ENCODE peak calls at places on chromosome 22, in four cellular contexts. One of them, this sample, is unnamed.
A peak's percentile ranks its signal among the peaks of the same experiment; 100 is the strongest.

GRCh38 chr22:21791635-21792625 is 56.3 kb upstream of the YPEL1 start:
- DNase-seq in gastrocnemius medialis: no peak
- DNase-seq in T-helper 1 cell: no peak
- DNase-seq in sciatic nerve: no peak
- DNase-seq in this sample: no peak

GRCh38 chr22:44622147-44622427 is 79.9 kb upstream of the PRR5 start:
- DNase-seq in gastrocnemius medialis: no peak
- DNase-seq in T-helper 1 cell: peak; percentile 35
- DNase-seq in sciatic nerve: no peak
- DNase-seq in this sample: no peak

GRCh38 chr22:31866918-31867317 is 77.4 kb upstream of the YWHAH start:
- DNase-seq in gastrocnemius medialis: no peak
- DNase-seq in T-helper 1 cell: no peak
- DNase-seq in sciatic nerve: no peak
- DNase-seq in this sample: no peak

GRCh38 chr22:21832291-21833290 is 34.9 kb downstream of the MAPK1 start:
- DNase-seq in gastrocnemius medialis: peak; percentile 63
- DNase-seq in T-helper 1 cell: no peak
- DNase-seq in sciatic nerve: no peak
- DNase-seq in this sample: no peak

GRCh38 chr22:42930810-42931420 is 73.8 kb upstream of the ARFGAP3 start:
- DNase-seq in gastrocnemius medialis: peak; percentile 56
- DNase-seq in T-helper 1 cell: no peak
- DNase-seq in sciatic nerve: no peak
- DNase-seq in this sample: peak; percentile 62

GRCh38 chr22:19873138-19873959 is 18.7 kb upstream of the GNB1L start:
- DNase-seq in gastrocnemius medialis: peak; percentile 9
- DNase-seq in T-helper 1 cell: no peak
- DNase-seq in sciatic nerve: peak; percentile 58
- DNase-seq in this sample: no peak

GRCh38 chr22:20206709-20207215 is 55.9 kb upstream of the CCDC188 start:
- DNase-seq in gastrocnemius medialis: no peak
- DNase-seq in T-helper 1 cell: no peak
- DNase-seq in sciatic nerve: no peak
- DNase-seq in this sample: no peak

GRCh38 chr22:37060801-37061610 is 9.5 kb downstream of the KCTD17 start:
- DNase-seq in gastrocnemius medialis: no peak
- DNase-seq in T-helper 1 cell: no peak
- DNase-seq in sciatic nerve: no peak
- DNase-seq in this sample: no peak

GRCh38 chr22:46173152-46173551 is 22.8 kb downstream of the PPARA start:
- DNase-seq in gastrocnemius medialis: peak; percentile 23
- DNase-seq in T-helper 1 cell: no peak
- DNase-seq in sciatic nerve: no peak
- DNase-seq in this sample: no peak

GRCh38 chr22:37904572-37905533 is 1.2 kb upstream of the MICALL1 start:
- DNase-seq in gastrocnemius medialis: peak; percentile 53
- DNase-seq in T-helper 1 cell: no peak
- DNase-seq in sciatic nerve: no peak
- DNase-seq in this sample: no peak

GRCh38 chr22:38205261-38206128 is 3.7 kb downstream of the MAFF start:
- DNase-seq in gastrocnemius medialis: peak; percentile 70
- DNase-seq in T-helper 1 cell: no peak
- DNase-seq in sciatic nerve: peak; percentile 89
- DNase-seq in this sample: no peak

GRCh38 chr22:38260760-38261477 is 11.9 kb downstream of the TMEM184B start:
- DNase-seq in gastrocnemius medialis: no peak
- DNase-seq in T-helper 1 cell: no peak
- DNase-seq in sciatic nerve: no peak
- DNase-seq in this sample: no peak

GRCh38 chr22:28819253-28820096 is 19.1 kb upstream of the XBP1 start:
- DNase-seq in gastrocnemius medialis: no peak
- DNase-seq in T-helper 1 cell: no peak
- DNase-seq in sciatic nerve: peak; percentile 36
- DNase-seq in this sample: no peak

GRCh38 chr22:23847991-23848864 is 9.4 kb upstream of the DERL3 start:
- DNase-seq in gastrocnemius medialis: no peak
- DNase-seq in T-helper 1 cell: no peak
- DNase-seq in sciatic nerve: no peak
- DNase-seq in this sample: no peak

GRCh38 chr22:46143491-46144147 is 6.7 kb upstream of the PPARA start:
- DNase-seq in gastrocnemius medialis: no peak
- DNase-seq in T-helper 1 cell: no peak
- DNase-seq in sciatic nerve: peak; percentile 47
- DNase-seq in this sample: no peak